ENCODE peak calls at places on chromosome 4, in four cellular contexts. One of them, this sample, is unnamed. For H3K4me1, the result is how much of the 10 kb centered on the place peaks cover.

GRCh38 chr4:57426779-57427395 is 316.7 kb upstream of the IGFBP7 start:
- DNase-seq in K562: peak
- DNase-seq in HepG2: peak
- DNase-seq in H1: peak
- DNase-seq in this sample: peak

GRCh38 chr4:646460-646859 is 21.1 kb downstream of the PDE6B start:
- DNase-seq in H1: no peak
- DNase-seq in HepG2: no peak
- DNase-seq in K562: peak
- DNase-seq in this sample: no peak

GRCh38 chr4:25090516-25090915 is 59.8 kb upstream of the LGI2 start:
- DNase-seq in K562: no peak
- DNase-seq in H1: no peak
- DNase-seq in HepG2: no peak
- DNase-seq in this sample: no peak

GRCh38 chr4:123587983-123588494 is 191.4 kb downstream of the SPRY1 start:
- DNase-seq in HepG2: peak
- DNase-seq in K562: no peak
- DNase-seq in H1: no peak
- DNase-seq in this sample: peak

GRCh38 chr4:172142331-172142738 is 329.1 kb downstream of the GALNTL6 start:
- DNase-seq in H1: no peak
- DNase-seq in HepG2: no peak
- DNase-seq in K562: no peak
- DNase-seq in this sample: peak

GRCh38 chr4:56158483-56158882 is 209.7 kb downstream of the CEP135 start:
- DNase-seq in K562: no peak
- DNase-seq in HepG2: no peak
- DNase-seq in H1: no peak
- DNase-seq in this sample: no peak

GRCh38 chr4:110663738-110664444 is 41.0 kb upstream of the PITX2 start:
- DNase-seq in H1: no peak
- DNase-seq in HepG2: no peak
- DNase-seq in K562: no peak
- DNase-seq in this sample: no peak

GRCh38 chr4:7533267-7533666 is 98.5 kb upstream of the PSAPL1 start:
- DNase-seq in K562: no peak
- DNase-seq in H1: no peak
- DNase-seq in HepG2: no peak
- DNase-seq in this sample: no peak

GRCh38 chr4:115113382-115114106 is at the start of gene NDST4:
- DNase-seq in K562: no peak
- DNase-seq in HepG2: no peak
- DNase-seq in H1: no peak
- DNase-seq in this sample: peak

GRCh38 chr4:36043901-36044300 is 200.4 kb downstream of the ARAP2 start:
- DNase-seq in K562: no peak
- DNase-seq in HepG2: no peak
- DNase-seq in H1: no peak
- DNase-seq in this sample: no peak

GRCh38 chr4:38856524-38857337 is at the start of gene TLR6:
- DNase-seq in H1: no peak
- DNase-seq in HepG2: peak
- DNase-seq in K562: peak
- DNase-seq in this sample: peak
- TF ChIP-seq RNF2 in H1: no peak
- TF ChIP-seq RNF2 in HepG2: no peak
- TF ChIP-seq RNF2 in K562: no peak
- TF ChIP-seq RNF2 in this sample: no peak

GRCh38 chr4:87042221-87042620 is 107.4 kb downstream of the AFF1 start:
- DNase-seq in H1: no peak
- DNase-seq in K562: no peak
- DNase-seq in HepG2: no peak
- DNase-seq in this sample: no peak
- H3K4me1 ChIP-seq in H1: under half
- H3K4me1 ChIP-seq in K562: under half
- H3K4me1 ChIP-seq in HepG2: under half
- H3K4me1 ChIP-seq in this sample: under half

DNA sequence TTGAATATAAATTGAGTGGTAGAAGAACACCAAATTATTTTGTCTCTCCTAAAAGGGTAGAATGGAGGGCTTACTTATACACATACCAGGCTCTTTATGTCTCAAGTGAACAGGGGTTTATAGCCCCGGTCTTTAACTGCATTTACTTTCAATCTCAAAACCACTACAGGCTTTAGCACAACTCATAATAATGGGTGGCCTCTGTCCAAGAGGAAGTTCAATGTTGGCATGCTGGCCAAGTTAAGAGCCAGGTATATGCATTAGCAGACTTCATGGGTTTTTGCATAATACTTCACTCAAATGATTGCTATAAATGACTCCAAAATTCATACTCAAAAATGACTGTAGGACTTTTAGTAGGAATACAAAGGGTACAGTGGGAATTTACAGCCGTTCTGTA is 118.5 kb upstream of the OTUD4 start:
- DNase-seq in H1: no peak
- DNase-seq in K562: no peak
- DNase-seq in HepG2: no peak
- DNase-seq in this sample: no peak
- TF ChIP-seq RNF2 in H1: no peak
- TF ChIP-seq RNF2 in K562: no peak
- TF ChIP-seq RNF2 in HepG2: no peak
- TF ChIP-seq RNF2 in this sample: no peak

GRCh38 chr4:139917896-139918295 is 236.1 kb downstream of the MAML3 start:
- DNase-seq in HepG2: no peak
- DNase-seq in H1: no peak
- DNase-seq in K562: no peak
- DNase-seq in this sample: no peak

GRCh38 chr4:139918994-139919393 is 235.0 kb downstream of the MAML3 start:
- DNase-seq in HepG2: no peak
- DNase-seq in K562: no peak
- DNase-seq in H1: no peak
- DNase-seq in this sample: no peak

GRCh38 chr4:139918591-139918990 is 235.4 kb downstream of the MAML3 start:
- DNase-seq in H1: no peak
- DNase-seq in HepG2: no peak
- DNase-seq in K562: no peak
- DNase-seq in this sample: no peak

GRCh38 chr4:139920552-139920951 is 233.4 kb downstream of the MAML3 start:
- DNase-seq in HepG2: no peak
- DNase-seq in H1: no peak
- DNase-seq in K562: no peak
- DNase-seq in this sample: no peak

DNA sequence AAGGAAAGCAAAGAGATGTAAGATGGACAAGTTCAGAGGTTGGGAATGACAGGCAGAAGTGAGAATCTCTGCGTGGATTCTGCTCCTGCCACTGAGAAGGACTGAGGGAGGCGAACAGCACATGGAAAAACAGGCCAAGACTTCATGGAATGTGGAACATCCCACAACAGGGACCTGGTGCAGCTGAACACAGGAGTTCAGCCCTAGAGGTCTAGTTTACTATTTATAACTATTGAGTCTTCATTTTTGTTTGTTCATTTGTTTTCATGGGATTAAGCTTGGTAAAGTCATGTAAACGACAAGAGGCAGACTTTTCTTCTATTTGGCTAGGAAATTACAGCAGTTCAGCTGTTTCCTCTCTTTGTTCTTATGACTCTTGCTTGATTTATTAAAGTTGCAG is 234.5 kb downstream of the MAML3 start:
- DNase-seq in K562: no peak
- DNase-seq in H1: no peak
- DNase-seq in HepG2: no peak
- DNase-seq in this sample: peak
- H3K4me1 ChIP-seq in K562: under half
- H3K4me1 ChIP-seq in H1: under half
- H3K4me1 ChIP-seq in HepG2: under half
- H3K4me1 ChIP-seq in this sample: half or more

GRCh38 chr4:131609039-131609438 is 1540.1 kb upstream of the PCDH10 start:
- DNase-seq in K562: no peak
- DNase-seq in H1: no peak
- DNase-seq in HepG2: no peak
- DNase-seq in this sample: no peak

GRCh38 chr4:131613086-131613823 is 1535.8 kb upstream of the PCDH10 start:
- DNase-seq in K562: no peak
- DNase-seq in H1: no peak
- DNase-seq in HepG2: no peak
- DNase-seq in this sample: no peak

DNA sequence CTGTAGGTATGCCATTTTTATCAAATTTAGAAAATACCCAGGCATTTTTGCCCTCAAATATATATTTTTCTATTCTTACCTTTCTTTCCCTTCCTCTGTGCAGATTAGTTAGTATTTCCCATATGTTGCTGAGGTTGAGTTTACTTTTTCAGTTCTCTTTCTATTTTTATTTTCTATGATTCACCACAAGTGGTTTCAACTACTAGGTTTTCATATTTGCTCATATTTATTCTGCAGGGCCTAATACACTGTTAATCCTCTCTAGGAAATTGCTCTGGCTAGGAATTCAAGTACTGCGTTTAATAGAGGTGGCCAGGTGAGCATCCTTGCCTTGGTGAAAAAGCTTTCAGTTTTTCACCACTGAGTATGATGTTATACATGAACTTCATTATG is 1535.3 kb upstream of the PCDH10 start:
- DNase-seq in HepG2: no peak
- DNase-seq in H1: no peak
- DNase-seq in K562: no peak
- DNase-seq in this sample: no peak
- TF ChIP-seq RNF2 in HepG2: no peak
- TF ChIP-seq RNF2 in H1: no peak
- TF ChIP-seq RNF2 in K562: no peak
- TF ChIP-seq RNF2 in this sample: no peak

GRCh38 chr4:87912164-87913004 is 63.1 kb upstream of the SPP1 start:
- DNase-seq in K562: no peak
- DNase-seq in HepG2: peak
- DNase-seq in H1: no peak
- DNase-seq in this sample: no peak

GRCh38 chr4:87913871-87914270 is 61.6 kb upstream of the SPP1 start:
- DNase-seq in HepG2: no peak
- DNase-seq in K562: no peak
- DNase-seq in H1: no peak
- DNase-seq in this sample: no peak

GRCh38 chr4:87918314-87919058 is 57.0 kb upstream of the SPP1 start:
- DNase-seq in K562: no peak
- DNase-seq in HepG2: no peak
- DNase-seq in H1: no peak
- DNase-seq in this sample: no peak

GRCh38 chr4:87916636-87917035 is 58.9 kb upstream of the SPP1 start:
- DNase-seq in H1: no peak
- DNase-seq in K562: peak
- DNase-seq in HepG2: no peak
- DNase-seq in this sample: no peak

DNA sequence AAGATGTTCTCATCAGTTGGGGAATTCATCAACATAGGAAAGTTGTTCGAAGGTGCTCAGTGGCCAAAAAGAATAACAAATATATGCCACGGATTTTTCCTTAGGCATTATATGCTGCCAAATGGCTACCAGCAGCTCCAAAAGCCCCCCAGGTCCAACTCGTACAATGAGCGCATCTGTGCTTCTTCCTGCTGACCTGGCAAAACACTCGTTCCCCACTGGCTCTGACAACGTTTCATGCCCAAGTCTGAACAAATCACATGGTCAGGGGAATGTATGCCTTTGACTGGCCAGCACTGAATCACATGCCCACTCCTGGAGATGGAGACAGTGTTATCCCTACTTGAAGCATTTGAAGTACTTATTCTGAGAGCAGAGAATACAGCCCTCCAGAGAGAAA is 59.9 kb upstream of the SPP1 start:
- DNase-seq in HepG2: no peak
- DNase-seq in K562: no peak
- DNase-seq in H1: no peak
- DNase-seq in this sample: no peak
- H3K4me1 ChIP-seq in HepG2: half or more
- H3K4me1 ChIP-seq in K562: under half
- H3K4me1 ChIP-seq in H1: under half
- H3K4me1 ChIP-seq in this sample: under half

This sample was measured in A549.